ENCODE peak calls at places on chromosomes 11 and 22, in five cellular contexts. J, A, C, Q and P are unnamed samples.

GRCh38 chr11:79444923-79445322 is 4.1 kb upstream of the TENM4 start:
- DNase-seq in J (no peak), A (no peak), C (no peak), Q (no peak), P (no peak)

GRCh38 chr11:16789560-16790483 is 51.4 kb downstream of the C11orf58 start:
- DNase-seq in J (no peak), A (no peak), C (no peak), Q (no peak), P (no peak)

GRCh38 chr11:49208006-49208721 is at the start of gene FOLH1:
- DNase-seq in J (no peak), A (no peak), C (peak; percentile 13), Q (no peak), P (no peak)

GRCh38 chr11:134756811-134757540 is 344.9 kb upstream of the B3GAT1 start:
- DNase-seq in J (no peak), A (no peak), C (no peak), Q (no peak), P (no peak)

GRCh38 chr22:42162728-42163489 is 32.3 kb upstream of the CYP2D6 start:
- DNase-seq in J (no peak), A (no peak), C (no peak), Q (no peak), P (no peak)

GRCh38 chr11:104772806-104773241 is 125.4 kb downstream of the CASP12 start:
- DNase-seq in J (no peak), A (no peak), C (peak; percentile 6), Q (no peak), P (no peak)

GRCh38 chr11:102810943-102811528 is 13.1 kb upstream of the MMP1 start:
- DNase-seq in J (no peak), A (no peak), C (no peak), Q (no peak), P (no peak)

GRCh38 chr22:48923165-48923875 is 904.4 kb downstream of the BRD1 start:
- DNase-seq in J (no peak), A (no peak), C (no peak), Q (peak; percentile 13), P (no peak)

GRCh38 chr11:30346068-30346688 is 23.3 kb downstream of the ARL14EP start:
- DNase-seq in J (no peak), A (no peak), C (peak; percentile 19), Q (no peak), P (no peak)

GRCh38 chr22:42279425-42280020 is 9.1 kb upstream of the TCF20 start:
- DNase-seq in J (no peak), A (no peak), C (no peak), Q (no peak), P (no peak)

GRCh38 chr22:47062126-47062525 is 299.7 kb downstream of the TBC1D22A start:
- DNase-seq in J (peak; percentile 1), A (peak; percentile 5), C (no peak), Q (no peak), P (no peak)

GRCh38 chr11:898160-898517 is 12.5 kb downstream of the CHID1 start:
- DNase-seq in J (no peak), A (no peak), C (no peak), Q (no peak), P (no peak)

GRCh38 chr11:117807482-117808272 is 10.7 kb upstream of the DSCAML1 start:
- DNase-seq in J (peak; percentile 84), A (peak; percentile 79), C (peak; percentile 80), Q (peak; percentile 84), P (peak; percentile 99)

DNA sequence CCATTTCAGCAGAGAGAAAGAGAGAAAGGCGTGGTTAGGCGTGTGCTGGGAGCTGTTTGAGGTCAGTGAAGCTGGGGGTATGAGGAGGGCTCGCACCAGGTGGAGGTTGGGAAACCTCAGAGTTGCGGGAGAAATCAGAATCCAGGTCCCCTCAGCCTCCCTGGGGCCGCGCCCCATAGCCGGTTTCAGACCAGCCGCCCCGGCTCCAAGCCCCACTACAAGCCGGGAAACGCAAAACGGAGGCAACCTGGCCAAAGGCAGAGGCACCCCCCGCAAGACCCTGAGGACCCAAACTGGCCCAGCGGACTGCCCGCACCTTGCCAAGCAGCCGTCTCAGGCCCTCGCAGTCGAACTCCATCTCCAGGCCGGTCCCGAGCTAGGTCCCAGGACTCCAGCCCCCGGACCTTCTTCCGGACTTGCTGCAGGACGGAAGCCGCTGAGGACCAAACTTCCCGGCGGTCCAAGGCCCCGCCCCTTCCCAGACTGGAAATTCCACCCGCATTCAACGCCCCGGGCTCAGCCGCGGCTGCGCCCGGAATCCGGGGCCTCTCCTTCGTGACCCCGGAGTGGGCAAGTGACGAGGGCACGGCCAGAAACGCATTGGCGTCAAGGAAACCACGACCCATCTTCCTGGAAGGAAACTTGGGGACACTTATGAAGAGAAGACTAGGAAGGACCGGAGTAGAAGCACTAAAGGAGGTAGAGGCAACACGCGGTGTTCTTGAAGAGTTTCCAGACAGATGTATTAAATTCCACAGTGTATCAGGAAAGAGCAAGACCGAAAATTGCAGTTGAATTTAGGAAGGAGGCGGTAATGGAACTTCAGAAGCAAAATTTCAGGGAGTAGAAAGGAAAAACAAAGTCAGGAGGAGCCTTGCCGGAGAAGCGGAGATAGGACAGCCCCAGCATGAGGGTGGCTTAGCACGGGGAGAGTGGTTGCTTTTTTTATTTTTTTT is at the start of gene UEVLD:
- DNase-seq in J (peak; percentile 91), A (peak; percentile 65), C (peak; percentile 93), Q (peak; percentile 92), P (peak; percentile 71)
- TF ChIP-seq CTCF in J (no peak), A (no peak), C (no peak), Q (no peak), P (no peak)

DNA sequence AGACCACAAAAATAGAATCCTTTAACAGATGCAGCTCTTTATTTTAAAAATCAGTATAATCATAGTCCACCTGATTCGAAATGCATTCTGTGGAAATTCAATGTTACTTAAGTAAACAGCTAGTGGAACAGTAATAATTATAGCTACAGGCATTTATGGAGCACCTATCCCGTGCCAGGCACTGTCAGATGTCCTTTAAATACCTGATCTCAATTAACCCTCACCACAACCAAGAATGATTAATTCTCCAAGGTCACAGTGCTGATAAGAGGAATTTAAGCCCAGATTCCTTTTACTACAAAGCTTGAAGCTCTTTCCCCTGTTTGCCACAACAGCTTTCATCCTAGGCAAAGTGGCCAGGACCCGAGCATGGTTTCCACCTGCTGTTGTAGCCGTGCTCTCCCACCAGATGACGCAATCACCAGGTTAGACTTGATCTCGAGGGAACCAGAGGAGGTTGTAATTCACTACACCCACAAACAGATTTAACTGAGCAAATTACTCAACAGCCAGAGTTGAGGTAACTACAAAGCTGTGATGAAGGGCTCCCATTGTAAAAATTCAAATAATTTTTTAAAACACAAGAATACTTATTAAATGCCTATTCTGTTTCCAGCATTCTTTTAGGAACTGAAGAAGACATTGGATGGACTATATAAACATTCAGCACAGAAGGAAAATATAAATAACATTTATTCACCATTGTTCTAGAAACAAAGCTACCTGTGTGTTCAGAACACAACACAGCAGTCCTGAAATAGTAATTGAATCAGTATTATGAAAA is 10.3 kb downstream of the PRDM10 start:
- DNase-seq in J (peak; percentile 58), A (peak; percentile 58), C (no peak), Q (peak; percentile 48), P (no peak)
- TF ChIP-seq CTCF in J (peak; percentile 42), A (peak; percentile 50), C (peak; percentile 16), Q (no peak), P (no peak)

GRCh38 chr11:68827733-68828132 is 14.0 kb downstream of the CPT1A start:
- DNase-seq in J (no peak), A (no peak), C (no peak), Q (no peak), P (no peak)
- TF ChIP-seq CTCF in J (peak; percentile 18), A (no peak), C (no peak), Q (no peak), P (no peak)

GRCh38 chr22:27809226-27809625 is 7.7 kb upstream of the MN1 start:
- DNase-seq in J (no peak), A (no peak), C (no peak), Q (no peak), P (no peak)
- TF ChIP-seq CTCF in J (no peak), A (no peak), C (no peak), Q (no peak), P (no peak)

DNA sequence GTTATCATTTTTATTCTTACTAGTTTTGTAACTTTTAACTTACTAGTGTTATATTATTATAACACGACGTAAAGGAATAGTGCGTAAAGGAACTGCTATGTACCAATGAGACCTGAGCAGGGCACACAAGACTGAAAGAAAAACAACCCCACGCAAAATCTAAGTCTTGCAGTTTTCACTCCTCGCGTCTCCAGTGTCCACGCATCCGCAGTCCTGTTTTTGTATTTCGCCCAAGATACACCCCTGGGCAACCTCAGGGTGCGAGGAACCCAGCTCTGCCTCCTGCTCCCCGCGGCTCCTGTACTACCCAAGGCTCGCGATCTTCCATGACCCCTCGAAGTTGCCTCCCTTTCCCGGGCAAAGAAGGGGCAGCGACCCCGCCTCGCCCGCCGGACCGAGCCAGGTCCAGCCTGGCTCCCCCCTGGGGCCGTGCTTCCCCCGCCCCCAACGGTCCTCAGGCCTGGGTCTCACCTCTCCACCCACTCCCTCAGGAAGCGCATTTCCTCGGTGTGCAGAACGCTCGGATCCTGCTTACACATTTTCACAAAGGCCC is 403 bp downstream of the ST13 start:
- DNase-seq in J (no peak), A (no peak), C (peak; percentile 35), Q (no peak), P (no peak)
- TF ChIP-seq CTCF in J (no peak), A (no peak), C (no peak), Q (no peak), P (no peak)

GRCh38 chr11:34837246-34837856 is 78.8 kb downstream of the APIP start:
- DNase-seq in J (no peak), A (no peak), C (no peak), Q (no peak), P (no peak)
- TF ChIP-seq CTCF in J (no peak), A (no peak), C (no peak), Q (no peak), P (no peak)

GRCh38 chr11:96228472-96228871 is 114.5 kb downstream of the MAML2 start:
- DNase-seq in J (peak; percentile 49), A (no peak), C (peak; percentile 71), Q (peak; percentile 69), P (peak; percentile 58)
- TF ChIP-seq CTCF in J (no peak), A (no peak), C (no peak), Q (no peak), P (no peak)